ENCODE peak calls at places on chromosome 10, in ten cellular contexts. D, T, F, I, X, Z, E, P, K and J are unnamed samples. For H3K4me1, the result is how much of the 10 kb centered on the place peaks cover.

GRCh38 chr10:21959998-21960397 is 43.5 kb downstream of the DNAJC1 start:
- DNase-seq in D (no peak), T (no peak), F (no peak), I (no peak), X (no peak), Z (no peak), E (no peak), P (no peak), K (no peak), J (no peak)

GRCh38 chr10:133258066-133258817 is 18.4 kb downstream of the ADAM8 start:
- DNase-seq in D (peak), T (peak), F (peak), I (no peak), X (no peak), Z (no peak), E (peak), P (peak), K (peak), J (no peak)

GRCh38 chr10:22779331-22780019 is 65.1 kb upstream of the PIP4K2A start:
- DNase-seq in D (no peak), T (no peak), F (no peak), I (peak), X (no peak), Z (no peak), E (no peak), P (no peak), K (no peak), J (no peak)

GRCh38 chr10:109306698-109307097 is 616.6 kb downstream of the XPNPEP1 start:
- DNase-seq in D (no peak), T (no peak), F (no peak), I (no peak), X (no peak), Z (no peak), E (no peak), P (peak), K (no peak), J (no peak)

GRCh38 chr10:62224606-62225005 is 44.0 kb downstream of the RTKN2 start:
- DNase-seq in D (no peak), T (no peak), F (no peak), I (peak), X (no peak), Z (no peak), E (no peak), P (peak), K (peak), J (no peak)

GRCh38 chr10:112949875-112950507 is at the start of gene TCF7L2:
- DNase-seq in D (peak), T (peak), F (peak), I (peak), X (peak), Z (peak), E (peak), P (peak), K (peak), J (peak)

GRCh38 chr10:131924982-131925649 is 24.3 kb downstream of the PPP2R2D start:
- DNase-seq in D (no peak), T (no peak), F (no peak), I (no peak), X (no peak), Z (no peak), E (no peak), P (peak), K (no peak), J (no peak)

GRCh38 chr10:11189581-11190376 is 172.1 kb downstream of the CELF2 start:
- DNase-seq in D (no peak), T (no peak), F (no peak), I (no peak), X (no peak), Z (no peak), E (no peak), P (no peak), K (no peak), J (no peak)

GRCh38 chr10:77036993-77037734 is 600.4 kb downstream of the KCNMA1 start:
- DNase-seq in D (no peak), T (no peak), F (peak), I (peak), X (no peak), Z (no peak), E (no peak), P (peak), K (no peak), J (no peak)

GRCh38 chr10:13784067-13784466 is 197.3 kb downstream of the PRPF18 start:
- DNase-seq in D (no peak), T (no peak), F (peak), I (no peak), X (no peak), Z (no peak), E (no peak), P (peak), K (no peak), J (no peak)

GRCh38 chr10:132961864-132962622 is 19.7 kb upstream of the CFAP46 start:
- DNase-seq in D (peak), T (peak), F (peak), I (peak), X (peak), Z (peak), E (peak), P (peak), K (peak), J (peak)

GRCh38 chr10:75497997-75498797 is 66.8 kb downstream of the LRMDA start:
- DNase-seq in D (peak), T (no peak), F (no peak), I (peak), X (no peak), Z (no peak), E (no peak), P (peak), K (no peak), J (peak)

GRCh38 chr10:109205929-109206585 is 717.3 kb downstream of the XPNPEP1 start:
- DNase-seq in D (no peak), T (no peak), F (no peak), I (peak), X (no peak), Z (no peak), E (no peak), P (peak), K (peak), J (no peak)

GRCh38 chr10:74586088-74586585 is 240.3 kb upstream of the KAT6B start:
- DNase-seq in D (no peak), T (no peak), F (peak), I (peak), X (no peak), Z (no peak), E (no peak), P (peak), K (peak), J (no peak)

GRCh38 chr10:130227883-130228282 is 91.7 kb downstream of the GLRX3 start:
- DNase-seq in D (no peak), T (no peak), F (no peak), I (no peak), X (no peak), Z (no peak), E (no peak), P (no peak), K (no peak), J (no peak)

GRCh38 chr10:17787087-17787942 is 21.8 kb upstream of the MRC1 start:
- DNase-seq in D (no peak), T (no peak), F (no peak), I (peak), X (no peak), Z (no peak), E (no peak), P (peak), K (peak), J (no peak)

GRCh38 chr10:127151981-127152699 is 44.3 kb downstream of the INSYN2A start:
- DNase-seq in D (no peak), T (no peak), F (no peak), I (peak), X (no peak), Z (no peak), E (no peak), P (peak), K (peak), J (no peak)

GRCh38 chr10:52615349-52615748 is 157.2 kb downstream of the MBL2 start:
- DNase-seq in D (no peak), T (no peak), F (no peak), I (no peak), X (no peak), Z (no peak), E (no peak), P (no peak), K (no peak), J (no peak)

GRCh38 chr10:78277734-78278404 is 244.2 kb downstream of the RPS24 start:
- DNase-seq in D (no peak), T (no peak), F (no peak), I (peak), X (peak), Z (no peak), E (no peak), P (peak), K (no peak), J (peak)

GRCh38 chr10:17989908-17990767 is 38.4 kb downstream of the SLC39A12 start:
- DNase-seq in D (no peak), T (no peak), F (peak), I (peak), X (no peak), Z (no peak), E (no peak), P (peak), K (peak), J (no peak)

GRCh38 chr10:78165617-78166016 is 132.0 kb downstream of the RPS24 start:
- DNase-seq in D (no peak), T (no peak), F (no peak), I (no peak), X (no peak), Z (no peak), E (no peak), P (peak), K (no peak), J (no peak)

GRCh38 chr10:13651969-13652720 is 65.4 kb downstream of the PRPF18 start:
- DNase-seq in D (no peak), T (no peak), F (no peak), I (no peak), X (no peak), Z (no peak), E (no peak), P (peak), K (peak), J (no peak)

GRCh38 chr10:121572857-121573540 is 25.2 kb downstream of the FGFR2 start:
- DNase-seq in D (no peak), T (no peak), F (no peak), I (no peak), X (no peak), Z (no peak), E (peak), P (no peak), K (no peak), J (no peak)

GRCh38 chr10:29588640-29589421 is 45.9 kb downstream of the SVIL start:
- DNase-seq in D (no peak), T (no peak), F (no peak), I (peak), X (no peak), Z (no peak), E (no peak), P (peak), K (peak), J (no peak)

GRCh38 chr10:1380075-1380793 is 324.0 kb downstream of the WDR37 start:
- DNase-seq in D (no peak), T (no peak), F (no peak), I (no peak), X (peak), Z (no peak), E (no peak), P (no peak), K (no peak), J (no peak)

GRCh38 chr10:11609492-11610093 is 1.9 kb downstream of the USP6NL start:
- DNase-seq in D (no peak), T (no peak), F (peak), I (no peak), X (no peak), Z (no peak), E (no peak), P (no peak), K (no peak), J (no peak)

GRCh38 chr10:12081879-12082560 is 13.3 kb downstream of the DHTKD1 start:
- DNase-seq in D (no peak), T (no peak), F (no peak), I (peak), X (no peak), Z (no peak), E (no peak), P (peak), K (peak), J (no peak)

GRCh38 chr10:132889091-132889490 is 53.3 kb downstream of the CFAP46 start:
- DNase-seq in D (peak), T (no peak), F (no peak), I (no peak), X (no peak), Z (peak), E (no peak), P (no peak), K (no peak), J (no peak)

GRCh38 chr10:11035318-11035920 is 17.7 kb downstream of the CELF2 start:
- DNase-seq in D (no peak), T (no peak), F (no peak), I (peak), X (peak), Z (peak), E (peak), P (peak), K (peak), J (no peak)

GRCh38 chr10:69973678-69974077 is 79.0 kb upstream of the MACROH2A2 start:
- DNase-seq in D (no peak), T (no peak), F (no peak), I (no peak), X (no peak), Z (no peak), E (no peak), P (no peak), K (no peak), J (no peak)

GRCh38 chr10:5533098-5533731 is 8.5 kb downstream of the CALML3 start:
- DNase-seq in D (peak), T (peak), F (no peak), I (no peak), X (no peak), Z (no peak), E (peak), P (no peak), K (no peak), J (no peak)
- H3K4me1 ChIP-seq in D (under half), T (under half), F (under half), I (under half), X (under half), Z (under half), E (under half), P (under half), K (under half), J (under half)

DNA sequence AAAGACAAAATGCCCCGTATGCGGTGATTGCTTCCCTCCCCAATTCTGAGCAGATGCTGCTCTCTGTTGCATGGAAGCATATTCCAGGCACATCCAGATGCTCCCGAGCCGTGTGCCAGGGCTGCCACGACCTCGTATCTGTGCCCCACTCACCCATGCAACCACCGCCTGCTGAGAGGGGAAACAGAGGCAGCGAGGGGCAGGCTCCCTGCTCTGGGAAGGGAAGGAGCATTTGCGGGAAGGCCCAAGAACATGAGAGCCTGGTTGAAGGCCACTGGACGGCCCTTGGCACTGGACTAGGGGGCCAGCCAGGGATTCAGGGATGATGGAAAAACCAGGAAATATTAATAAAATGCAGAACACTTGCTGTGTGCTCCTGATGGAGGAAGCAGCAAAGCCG is 89.4 kb downstream of the CTBP2 start:
- DNase-seq in D (peak), T (no peak), F (no peak), I (no peak), X (no peak), Z (no peak), E (no peak), P (no peak), K (no peak), J (no peak)
- H3K4me1 ChIP-seq in D (under half), T (under half), F (under half), I (under half), X (under half), Z (under half), E (under half), P (under half), K (under half), J (under half)

GRCh38 chr10:110862961-110863360 is 8.8 kb upstream of the PDCD4 start:
- DNase-seq in D (no peak), T (no peak), F (no peak), I (no peak), X (no peak), Z (no peak), E (no peak), P (no peak), K (no peak), J (no peak)
- H3K4me1 ChIP-seq in D (under half), T (under half), F (half or more), I (under half), X (half or more), Z (under half), E (half or more), P (under half), K (under half), J (under half)

GRCh38 chr10:125332548-125333208 is 172.3 kb upstream of the CTBP2 start:
- DNase-seq in D (no peak), T (no peak), F (no peak), I (no peak), X (no peak), Z (no peak), E (no peak), P (no peak), K (no peak), J (no peak)

GRCh38 chr10:125333209-125333591 is 172.8 kb upstream of the CTBP2 start:
- DNase-seq in D (no peak), T (no peak), F (no peak), I (no peak), X (no peak), Z (no peak), E (no peak), P (no peak), K (peak), J (no peak)

GRCh38 chr10:125333769-125334168 is 173.4 kb upstream of the CTBP2 start:
- DNase-seq in D (no peak), T (no peak), F (no peak), I (no peak), X (no peak), Z (no peak), E (no peak), P (no peak), K (no peak), J (no peak)

GRCh38 chr10:125329056-125329455 is 168.7 kb upstream of the CTBP2 start:
- DNase-seq in D (no peak), T (no peak), F (no peak), I (no peak), X (no peak), Z (no peak), E (no peak), P (no peak), K (no peak), J (no peak)

DNA sequence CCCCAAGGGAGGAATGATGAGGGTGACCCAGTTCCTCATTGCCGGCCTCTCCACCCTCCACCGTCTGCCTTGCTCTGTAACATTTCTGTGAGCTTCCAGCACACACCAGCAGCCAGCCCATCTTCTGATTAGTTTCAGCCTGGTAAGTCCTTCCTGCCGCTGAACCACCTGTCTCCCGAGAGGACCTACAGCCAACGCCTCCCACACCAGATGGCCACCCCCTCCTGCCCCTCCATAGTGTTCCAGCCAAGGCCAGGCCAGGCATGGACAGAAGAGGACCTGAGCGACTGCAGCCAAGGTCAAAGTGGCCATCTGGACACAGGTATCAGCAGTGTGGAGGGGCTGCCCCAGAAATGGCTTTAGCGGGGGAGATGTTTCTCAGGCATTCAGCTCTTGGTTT is 170.7 kb upstream of the CTBP2 start:
- DNase-seq in D (no peak), T (peak), F (no peak), I (no peak), X (no peak), Z (no peak), E (no peak), P (no peak), K (no peak), J (no peak)
- H3K4me1 ChIP-seq in D (under half), T (under half), F (under half), I (under half), X (under half), Z (under half), E (under half), P (under half), K (under half), J (under half)

GRCh38 chr10:68561804-68562649 is 1.9 kb downstream of the TET1 start:
- DNase-seq in D (peak), T (no peak), F (no peak), I (peak), X (no peak), Z (no peak), E (peak), P (no peak), K (no peak), J (peak)
- H3K4me1 ChIP-seq in D (under half), T (under half), F (under half), I (under half), X (under half), Z (under half), E (under half), P (under half), K (under half), J (under half)

GRCh38 chr10:97643586-97643985 is 3.1 kb downstream of the PI4K2A start:
- DNase-seq in D (no peak), T (no peak), F (no peak), I (no peak), X (no peak), Z (no peak), E (no peak), P (peak), K (no peak), J (no peak)

GRCh38 chr10:97651773-97652172 is 11.3 kb downstream of the PI4K2A start:
- DNase-seq in D (no peak), T (no peak), F (no peak), I (no peak), X (no peak), Z (peak), E (no peak), P (peak), K (peak), J (no peak)

GRCh38 chr10:97644961-97645360 is 4.5 kb downstream of the PI4K2A start:
- DNase-seq in D (no peak), T (no peak), F (no peak), I (no peak), X (no peak), Z (no peak), E (no peak), P (no peak), K (no peak), J (no peak)

GRCh38 chr10:97648557-97649404 is 8.3 kb downstream of the PI4K2A start:
- DNase-seq in D (no peak), T (no peak), F (no peak), I (peak), X (no peak), Z (peak), E (no peak), P (peak), K (peak), J (no peak)

DNA sequence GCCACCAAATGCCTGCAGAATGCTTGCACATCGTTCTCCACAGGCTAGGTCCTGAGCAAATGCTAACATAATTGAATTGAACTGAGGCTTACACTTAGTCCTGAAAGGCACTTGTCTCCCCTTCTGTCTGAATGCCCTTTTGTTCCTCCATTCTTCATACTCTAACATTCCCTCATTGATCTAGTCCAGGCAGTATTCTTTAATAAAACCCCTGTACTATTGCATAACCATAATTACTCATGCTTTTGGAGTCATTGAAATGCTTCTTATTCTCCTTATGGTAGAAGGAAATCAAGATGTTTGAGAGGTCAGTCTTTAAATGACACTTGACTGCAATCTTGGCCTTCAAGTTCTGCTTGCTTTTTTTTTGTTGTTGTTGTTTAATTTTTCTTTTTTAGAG is 7.1 kb downstream of the PI4K2A start:
- DNase-seq in D (no peak), T (no peak), F (no peak), I (peak), X (no peak), Z (no peak), E (no peak), P (peak), K (peak), J (no peak)
- H3K4me1 ChIP-seq in D (under half), T (under half), F (under half), I (under half), X (under half), Z (half or more), E (under half), P (half or more), K (half or more), J (under half)